ENCODE peak calls at places on chromosomes 11 and 22, in five cellular contexts. W is GM23248, O is AG08395, A is stomach, C is A549. R is an unnamed sample.

GRCh38 chr11:56353991-56354390 is at the start of gene OR8J1:
- DNase-seq in A (no peak), C (no peak), W (no peak), O (no peak), R (no peak)

GRCh38 chr22:45977003-45977395 is at the start of gene WNT7B:
- DNase-seq in C (peak; percentile 87), W (no peak), O (no peak), A (no peak), R (peak; percentile 73)

GRCh38 chr11:1755344-1756023 is 5.1 kb upstream of the IFITM10 start:
- DNase-seq in O (no peak), C (no peak), A (no peak), W (no peak), R (peak; percentile 89)

GRCh38 chr22:36797334-36797733 is 19.5 kb downstream of the PVALB start:
- DNase-seq in A (no peak), W (no peak), O (no peak), C (no peak), R (no peak)

GRCh38 chr11:91997178-91997577 is 227.4 kb upstream of the FAT3 start:
- DNase-seq in W (no peak), O (no peak), A (no peak), C (no peak), R (no peak)

GRCh38 chr11:12460441-12460840 is 83.1 kb downstream of the PARVA start:
- DNase-seq in A (no peak), O (no peak), C (no peak), W (peak; percentile 19), R (no peak)

GRCh38 chr11:33454264-33454663 is 197.1 kb downstream of the HIPK3 start:
- DNase-seq in O (no peak), W (no peak), C (no peak), A (no peak), R (no peak)

GRCh38 chr11:6321961-6322362 is 1.7 kb upstream of the CAVIN3 start:
- DNase-seq in A (no peak), W (peak; percentile 83), O (peak; percentile 63), C (no peak), R (peak; percentile 81)

GRCh38 chr11:118646393-118646792 is 33.1 kb downstream of the TREH start:
- DNase-seq in O (no peak), C (no peak), W (no peak), A (no peak), R (no peak)

GRCh38 chr11:34501500-34501899 is 12.1 kb downstream of the ELF5 start:
- DNase-seq in O (peak; percentile 94), W (peak; percentile 88), C (peak; percentile 46), A (no peak), R (peak; percentile 87)

GRCh38 chr11:73907191-73907590 is 30.4 kb downstream of the PAAF1 start:
- DNase-seq in C (peak; percentile 49), O (peak; percentile 73), A (no peak), W (peak; percentile 69), R (peak; percentile 87)

GRCh38 chr11:11379661-11380060 is 26.6 kb upstream of the CSNK2A3 start:
- DNase-seq in A (no peak), C (no peak), O (no peak), W (no peak), R (no peak)

GRCh38 chr11:69540118-69541000 is 58.9 kb downstream of the LINC01488 start:
- DNase-seq in A (no peak), W (no peak), C (no peak), O (no peak), R (peak; percentile 91)

GRCh38 chr11:99968336-99968735 is 718.8 kb upstream of the ARHGAP42 start:
- DNase-seq in O (no peak), C (no peak), W (no peak), A (no peak), R (no peak)

GRCh38 chr22:20159088-20159487 is 8.2 kb upstream of the CCDC188 start:
- DNase-seq in W (no peak), O (no peak), C (no peak), A (no peak), R (no peak)

GRCh38 chr11:132992838-132993680 is 539.2 kb downstream of the OPCML start:
- DNase-seq in O (peak; percentile 27), W (peak; percentile 37), C (no peak), A (no peak), R (no peak)

GRCh38 chr11:104609297-104609696 is 289.0 kb downstream of the CASP12 start:
- DNase-seq in O (peak; percentile 74), A (no peak), C (peak; percentile 16), W (peak; percentile 71), R (no peak)

GRCh38 chr11:89293966-89294679 is 116.4 kb downstream of the TYR start:
- DNase-seq in A (no peak), W (peak; percentile 29), C (no peak), O (no peak), R (no peak)

GRCh38 chr22:34414467-34415440 is 494.5 kb upstream of the LARGE1 start:
- DNase-seq in W (peak; percentile 3), C (peak; percentile 66), O (peak; percentile 53), A (no peak), R (no peak)

GRCh38 chr11:100969008-100969407 is 160.6 kb downstream of the PGR start:
- DNase-seq in A (no peak), W (no peak), C (no peak), O (no peak), R (no peak)

GRCh38 chr22:32465661-32466060 is 1.4 kb upstream of the BPIFC start:
- DNase-seq in W (no peak), A (no peak), O (no peak), C (no peak), R (no peak)

GRCh38 chr11:5625281-5625680 is 480 bp downstream of the TRIM34 start:
- DNase-seq in O (no peak), W (peak; percentile 13), A (no peak), C (no peak), R (no peak)

GRCh38 chr22:36776722-36777121 is 803 bp upstream of the IFT27 start:
- DNase-seq in C (no peak), W (no peak), O (no peak), A (no peak), R (no peak)

GRCh38 chr11:33695051-33695566 is 5.5 kb downstream of the C11orf91 start:
- DNase-seq in C (no peak), O (no peak), W (no peak), A (peak; percentile 82), R (no peak)

R was measured in osteoblast.